ENCODE peak calls at places on chromosome 10, in ten cellular contexts. E is astrocyte; B is pancreas; K is Peyer's patch; J is lung; Y is mammary epithelial cell; S is gastrocnemius medialis; N is spleen; L is CD8-positive, alpha-beta memory T cell; A is neuronal stem cell. I is an unnamed sample. For H3K36me3, the result is how much of the 10 kb centered on the place peaks cover.

GRCh38 chr10:113158183-113158582 is 208.1 kb downstream of the TCF7L2 start:
- DNase-seq in E (no peak), B (no peak), K (no peak), J (no peak), Y (no peak), S (no peak), N (no peak), L (no peak), A (no peak), I (no peak)

GRCh38 chr10:24255115-24255895 is 46.4 kb downstream of the KIAA1217 start:
- DNase-seq in E (peak), B (no peak), K (no peak), J (no peak), Y (peak), S (no peak), N (no peak), L (no peak), A (no peak), I (no peak)

GRCh38 chr10:127884501-127884900 is 8.2 kb downstream of the CLRN3 start:
- DNase-seq in E (no peak), B (no peak), K (no peak), J (no peak), Y (no peak), S (no peak), N (no peak), L (no peak), A (no peak), I (no peak)

GRCh38 chr10:95480901-95481491 is 80.2 kb downstream of the SORBS1 start:
- DNase-seq in E (peak), B (no peak), K (no peak), J (no peak), Y (peak), S (peak), N (no peak), L (no peak), A (no peak), I (no peak)

GRCh38 chr10:43395571-43396060 is 13.4 kb downstream of the HNRNPF start:
- DNase-seq in E (no peak), B (no peak), K (peak), J (no peak), Y (no peak), S (peak), N (peak), L (peak), A (no peak), I (no peak)

GRCh38 chr10:70985824-70986336 is 97.5 kb upstream of the PCBD1 start:
- DNase-seq in E (no peak), B (no peak), K (no peak), J (no peak), Y (peak), S (peak), N (peak), L (no peak), A (no peak), I (no peak)

GRCh38 chr10:124002391-124003069 is 90.9 kb downstream of the CHST15 start:
- DNase-seq in E (no peak), B (no peak), K (peak), J (no peak), Y (no peak), S (no peak), N (peak), L (no peak), A (no peak), I (no peak)

GRCh38 chr10:62817763-62818425 is 1.7 kb upstream of the EGR2 start:
- DNase-seq in E (peak), B (peak), K (peak), J (peak), Y (peak), S (peak), N (peak), L (peak), A (peak), I (no peak)

GRCh38 chr10:78952686-78953085 is 116.1 kb upstream of the ZMIZ1 start:
- DNase-seq in E (peak), B (no peak), K (no peak), J (no peak), Y (no peak), S (peak), N (no peak), L (no peak), A (no peak), I (no peak)

GRCh38 chr10:100912609-100913469 is at the start of gene SLF2:
- DNase-seq in E (peak), B (peak), K (peak), J (peak), Y (peak), S (peak), N (peak), L (peak), A (peak), I (peak)

GRCh38 chr10:110631934-110632333 is 12.2 kb upstream of the RBM20 start:
- DNase-seq in E (no peak), B (no peak), K (no peak), J (no peak), Y (no peak), S (no peak), N (no peak), L (no peak), A (no peak), I (no peak)

GRCh38 chr10:31299119-31299518 is 19.9 kb upstream of the ZEB1 start:
- DNase-seq in E (no peak), B (no peak), K (no peak), J (no peak), Y (peak), S (no peak), N (no peak), L (no peak), A (no peak), I (no peak)

GRCh38 chr10:18117272-18117671 is 23.0 kb upstream of the CACNB2 start:
- DNase-seq in E (no peak), B (no peak), K (no peak), J (no peak), Y (no peak), S (no peak), N (no peak), L (no peak), A (no peak), I (no peak)

GRCh38 chr10:42975005-42975493 is 101.8 kb upstream of the RET start:
- DNase-seq in E (no peak), B (peak), K (no peak), J (no peak), Y (no peak), S (peak), N (peak), L (peak), A (no peak), I (no peak)

GRCh38 chr10:29141761-29142160 is 147.1 kb upstream of the LYZL1 start:
- DNase-seq in E (peak), B (no peak), K (no peak), J (no peak), Y (peak), S (no peak), N (no peak), L (no peak), A (no peak), I (no peak)

GRCh38 chr10:29719281-29719675 is 84.5 kb upstream of the SVIL start:
- DNase-seq in E (no peak), B (no peak), K (no peak), J (no peak), Y (no peak), S (no peak), N (no peak), L (no peak), A (no peak), I (no peak)

GRCh38 chr10:52769966-52770365 is 2.6 kb downstream of the MBL2 start:
- DNase-seq in E (no peak), B (no peak), K (no peak), J (peak), Y (no peak), S (no peak), N (no peak), L (no peak), A (no peak), I (no peak)

GRCh38 chr10:99770408-99771045 is 11.9 kb upstream of the ABCC2 start:
- DNase-seq in E (no peak), B (no peak), K (no peak), J (no peak), Y (no peak), S (no peak), N (no peak), L (no peak), A (no peak), I (no peak)

GRCh38 chr10:132001238-132001977 is 19.7 kb upstream of the BNIP3 start:
- DNase-seq in E (peak), B (no peak), K (no peak), J (peak), Y (no peak), S (no peak), N (no peak), L (no peak), A (no peak), I (no peak)

GRCh38 chr10:50421026-50421719 is 169.9 kb upstream of the ASAH2 start:
- DNase-seq in E (no peak), B (peak), K (peak), J (peak), Y (peak), S (peak), N (no peak), L (no peak), A (no peak), I (no peak)

GRCh38 chr10:14567421-14567820 is 207.3 kb downstream of the FAM107B start:
- DNase-seq in E (no peak), B (no peak), K (no peak), J (no peak), Y (no peak), S (no peak), N (no peak), L (no peak), A (no peak), I (no peak)
- H3K36me3 ChIP-seq in E (under half), B (under half), K (under half), J (under half), Y (under half), S (under half), N (under half), L (under half), A (under half), I (under half)

GRCh38 chr10:88386878-88387773 is 196.0 kb downstream of the RNLS start:
- DNase-seq in E (peak), B (peak), K (no peak), J (peak), Y (peak), S (peak), N (no peak), L (no peak), A (peak), I (no peak)

GRCh38 chr10:88386204-88386877 is 196.8 kb downstream of the RNLS start:
- DNase-seq in E (no peak), B (peak), K (no peak), J (no peak), Y (peak), S (no peak), N (no peak), L (no peak), A (no peak), I (no peak)

GRCh38 chr10:88382699-88383098 is 200.4 kb downstream of the RNLS start:
- DNase-seq in E (no peak), B (no peak), K (no peak), J (no peak), Y (no peak), S (no peak), N (no peak), L (no peak), A (no peak), I (no peak)

GRCh38 chr10:88389456-88389855 is 193.7 kb downstream of the RNLS start:
- DNase-seq in E (no peak), B (peak), K (peak), J (peak), Y (peak), S (no peak), N (no peak), L (no peak), A (no peak), I (no peak)

DNA sequence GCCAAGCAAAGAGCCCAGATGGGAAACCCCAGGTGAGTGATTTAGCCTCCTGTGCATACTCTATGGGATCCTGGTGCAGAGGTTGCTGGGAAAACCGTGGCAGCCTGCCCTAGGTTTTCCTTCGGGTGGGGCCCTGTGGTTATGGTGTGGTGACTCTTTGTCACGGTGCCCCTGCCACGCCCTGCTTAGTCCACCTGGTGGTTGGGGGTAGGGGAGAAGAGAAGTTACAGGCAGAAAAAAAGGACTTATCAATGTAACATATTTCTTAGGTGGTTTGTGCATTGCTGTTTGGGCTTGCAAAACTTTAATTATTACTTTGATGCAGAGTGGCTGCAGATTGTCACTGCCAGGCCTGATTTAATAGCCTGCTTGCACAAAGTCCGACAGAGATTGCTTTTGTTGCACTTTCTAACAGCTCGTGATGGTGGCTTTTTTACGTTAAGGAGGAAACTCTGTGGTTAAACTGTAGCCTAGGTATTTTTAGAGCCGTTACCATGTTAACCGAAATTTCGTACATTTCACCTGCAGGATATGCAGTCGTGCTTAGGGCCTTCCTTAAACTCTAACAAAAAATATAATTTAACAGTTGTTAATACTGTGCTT is 197.4 kb downstream of the RNLS start:
- DNase-seq in E (no peak), B (peak), K (peak), J (peak), Y (peak), S (peak), N (peak), L (peak), A (no peak), I (peak)
- H3K27ac ChIP-seq in E (no peak), B (peak), K (peak), J (no peak), Y (peak), S (no peak), N (peak), L (peak), A (no peak), I (no peak)

GRCh38 chr10:73806176-73806950 is 5.0 kb downstream of the NDST2 start:
- DNase-seq in E (no peak), B (no peak), K (no peak), J (no peak), Y (no peak), S (no peak), N (no peak), L (no peak), A (no peak), I (no peak)
- H3K36me3 ChIP-seq in E (under half), B (under half), K (under half), J (under half), Y (under half), S (under half), N (half or more), L (half or more), A (under half), I (under half)

DNA sequence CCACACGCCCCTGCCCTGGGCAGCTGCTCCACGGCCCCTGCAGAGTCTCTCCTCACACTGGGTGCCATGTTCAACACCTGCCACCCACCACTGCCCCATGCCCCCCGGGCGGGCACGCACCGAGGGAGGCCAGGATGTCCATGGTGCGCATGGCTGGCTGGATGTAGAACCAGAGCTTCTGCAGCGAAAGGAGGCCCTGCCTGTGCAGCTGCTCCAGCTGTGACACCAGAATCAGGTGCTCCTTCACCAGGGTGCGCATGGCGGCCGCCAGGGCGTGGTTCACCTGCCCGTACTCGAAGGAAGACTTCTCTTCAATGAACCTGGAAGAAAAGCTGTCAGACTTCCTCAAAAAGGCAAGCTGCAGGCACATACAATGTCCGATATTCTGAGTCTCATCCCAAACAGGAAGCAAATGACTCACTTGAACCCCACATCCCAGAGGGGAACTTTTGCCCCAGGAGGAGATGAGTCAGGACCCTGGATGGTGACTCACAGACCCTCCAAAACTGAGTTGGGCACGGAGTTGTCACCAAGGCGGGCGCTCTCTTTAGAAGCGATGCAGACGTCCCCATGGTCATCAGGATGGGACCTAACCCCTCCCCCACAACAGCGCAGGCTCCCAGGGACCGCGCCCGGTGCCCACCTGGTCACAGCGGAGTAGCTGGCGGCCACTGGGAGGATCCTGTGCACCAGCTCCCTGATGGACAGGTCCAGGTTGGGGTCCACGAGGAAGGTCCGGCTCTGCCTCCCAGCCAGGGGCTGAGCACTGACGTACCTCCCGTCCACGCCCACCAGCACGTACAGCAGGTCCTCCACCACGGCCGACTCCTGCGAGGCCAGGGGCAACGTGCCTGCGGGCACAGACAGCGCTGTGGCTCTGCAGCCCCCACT is 15.5 kb downstream of the TUBGCP2 start:
- DNase-seq in E (peak), B (no peak), K (no peak), J (no peak), Y (peak), S (no peak), N (peak), L (no peak), A (no peak), I (no peak)
- H3K27ac ChIP-seq in E (peak), B (no peak), K (no peak), J (no peak), Y (peak), S (no peak), N (no peak), L (no peak), A (no peak), I (peak)

DNA sequence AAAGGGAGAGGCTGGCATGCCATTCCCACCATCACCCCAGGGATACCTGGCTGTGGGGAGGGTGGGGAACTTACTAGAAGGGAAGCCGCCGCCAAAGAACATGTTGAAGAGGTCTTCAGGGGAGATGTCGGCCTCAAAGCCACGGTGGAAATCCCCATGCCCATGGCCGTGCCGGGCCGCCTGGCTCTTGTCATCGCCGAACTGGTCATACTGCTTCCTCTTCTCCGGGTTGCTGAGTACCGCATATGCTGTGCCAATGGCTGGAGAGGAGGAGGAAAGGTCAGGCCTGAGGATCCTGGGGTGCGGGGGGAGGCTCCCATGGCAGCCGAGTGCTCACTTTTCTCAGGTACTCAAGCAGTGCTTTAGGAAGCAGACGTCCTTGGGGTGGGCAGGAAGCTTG is 13.8 kb downstream of the DNAJB12 start:
- DNase-seq in E (no peak), B (no peak), K (no peak), J (no peak), Y (no peak), S (no peak), N (no peak), L (no peak), A (no peak), I (no peak)
- H3K36me3 ChIP-seq in E (under half), B (under half), K (under half), J (half or more), Y (under half), S (under half), N (half or more), L (under half), A (under half), I (half or more)

DNA sequence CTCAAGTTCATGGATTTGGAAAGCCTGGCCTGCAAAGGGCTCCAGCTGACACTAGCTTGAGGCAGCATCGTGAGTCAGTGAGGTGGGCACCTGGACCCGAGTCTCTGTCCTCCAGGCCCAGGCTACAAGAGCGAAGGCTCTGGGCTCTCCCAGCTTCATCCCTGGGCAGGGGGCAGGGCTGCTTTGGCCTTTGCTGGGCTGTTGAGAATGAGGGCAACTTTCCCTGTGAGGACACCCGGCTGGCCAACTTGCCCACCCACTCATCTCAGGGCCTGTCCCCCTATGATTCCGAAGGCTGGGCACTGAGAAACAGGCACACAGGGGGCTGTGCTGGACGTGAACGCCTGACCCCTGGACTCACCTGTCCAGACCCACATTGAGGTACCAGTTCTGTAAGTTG is 24.4 kb downstream of the LDB3 start:
- DNase-seq in E (no peak), B (no peak), K (no peak), J (no peak), Y (no peak), S (no peak), N (no peak), L (no peak), A (no peak), I (no peak)
- H3K27ac ChIP-seq in E (no peak), B (no peak), K (no peak), J (no peak), Y (no peak), S (peak), N (no peak), L (no peak), A (no peak), I (no peak)

DNA sequence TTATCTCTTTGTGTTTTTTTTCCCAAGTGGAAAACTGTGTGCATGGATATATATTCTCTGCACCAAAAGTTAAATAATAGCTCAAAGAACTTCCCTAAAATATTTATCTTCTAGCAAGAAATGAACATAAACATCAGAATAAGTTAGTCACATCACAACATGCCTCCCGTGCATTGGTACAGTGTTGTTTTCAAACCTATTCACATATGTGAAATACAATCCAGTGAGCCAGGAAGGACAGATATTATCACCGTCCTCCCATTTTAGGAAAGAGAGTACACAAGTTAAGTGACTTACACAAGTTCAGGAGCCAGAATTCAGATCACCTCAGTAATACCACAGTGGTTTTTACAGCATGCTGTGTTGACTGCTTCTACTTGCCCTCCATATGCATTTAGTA is 22.2 kb downstream of the ARMH3 start:
- DNase-seq in E (no peak), B (no peak), K (no peak), J (no peak), Y (no peak), S (no peak), N (no peak), L (no peak), A (no peak), I (no peak)
- H3K36me3 ChIP-seq in E (under half), B (under half), K (under half), J (under half), Y (under half), S (under half), N (half or more), L (under half), A (under half), I (under half)

GRCh38 chr10:60155945-60156683 is 233.6 kb downstream of the ANK3 start:
- DNase-seq in E (no peak), B (no peak), K (no peak), J (no peak), Y (no peak), S (no peak), N (no peak), L (no peak), A (no peak), I (no peak)
- H3K27ac ChIP-seq in E (no peak), B (no peak), K (no peak), J (no peak), Y (no peak), S (no peak), N (no peak), L (no peak), A (no peak), I (no peak)

DNA sequence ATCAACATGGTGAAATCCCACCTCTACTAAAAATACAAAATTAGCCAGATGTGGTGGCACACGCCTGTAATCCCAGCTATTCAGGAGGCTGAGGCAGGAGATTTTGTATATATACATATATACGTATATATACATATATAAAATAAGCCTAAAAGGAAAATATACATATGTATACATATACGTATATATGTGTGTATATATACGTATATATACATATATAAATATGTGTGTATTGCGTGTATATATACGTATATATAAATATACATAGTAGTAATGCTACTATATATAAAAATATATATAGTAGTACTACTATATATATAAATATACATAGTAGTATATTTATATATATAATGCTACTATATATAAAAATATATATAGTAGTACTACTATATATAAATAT is 26.5 kb upstream of the PBLD start:
- DNase-seq in E (no peak), B (no peak), K (no peak), J (no peak), Y (no peak), S (no peak), N (no peak), L (no peak), A (no peak), I (no peak)
- H3K36me3 ChIP-seq in E (under half), B (under half), K (under half), J (under half), Y (under half), S (under half), N (half or more), L (under half), A (under half), I (under half)

I was measured in esophagus squamous epithelium.